ENCODE peak calls at places on chromosomes 3 and 15, in eight cellular contexts. P is foreskin fibroblast; V is lower leg skin; S is BE2C; A is AG04450; R is Peyer's patch; C is CD8-positive, alpha-beta T cell; N is WTC11. Z is an unnamed sample.
A peak's percentile ranks its signal among the peaks of the same experiment; 100 is the strongest.

GRCh38 chr15:78620021-78620838 is 566 bp downstream of the CHRNA3 start:
- DNase-seq in P (peak; percentile 17), V (no peak), S (peak; percentile 65), A (no peak), R (no peak), C (no peak), N (peak; percentile 69), Z (no peak)

GRCh38 chr3:127889461-127889863 is 25.6 kb upstream of the KBTBD12 start:
- DNase-seq in P (peak; percentile 82), V (peak; percentile 48), S (no peak), A (no peak), R (no peak), C (no peak), N (no peak), Z (peak; percentile 55)

GRCh38 chr15:66995257-66995656 is 70.1 kb upstream of the SMAD3 start:
- DNase-seq in P (peak; percentile 76), V (no peak), S (no peak), A (no peak), R (no peak), C (peak; percentile 5), N (no peak), Z (peak; percentile 30)

GRCh38 chr15:42846647-42847046 is 73.9 kb downstream of the TTBK2 start:
- DNase-seq in P (no peak), V (no peak), S (no peak), A (no peak), R (no peak), C (no peak), N (no peak), Z (no peak)

GRCh38 chr3:50334339-50335075 is 6.1 kb downstream of the RASSF1 start:
- DNase-seq in P (no peak), V (no peak), S (no peak), A (no peak), R (no peak), C (no peak), N (no peak), Z (no peak)

GRCh38 chr3:126406389-126407296 is 11.9 kb downstream of the CFAP100 start:
- DNase-seq in P (no peak), V (no peak), S (no peak), A (no peak), R (no peak), C (peak; percentile 9), N (no peak), Z (no peak)

GRCh38 chr3:46406440-46406785 is 453 bp downstream of the CCR5AS start:
- DNase-seq in P (no peak), V (no peak), S (no peak), A (no peak), R (no peak), C (no peak), N (no peak), Z (no peak)

GRCh38 chr15:33612721-33613304 is 302.0 kb downstream of the RYR3 start:
- DNase-seq in P (no peak), V (no peak), S (no peak), A (no peak), R (no peak), C (no peak), N (no peak), Z (peak; percentile 41)

GRCh38 chr15:70268698-70269251 is 171.1 kb upstream of the TLE3 start:
- DNase-seq in P (no peak), V (no peak), S (no peak), A (no peak), R (no peak), C (no peak), N (no peak), Z (no peak)

GRCh38 chr3:44955917-44956316 is 20.1 kb downstream of the ZDHHC3 start:
- DNase-seq in P (no peak), V (no peak), S (no peak), A (no peak), R (no peak), C (no peak), N (no peak), Z (no peak)

GRCh38 chr15:33282226-33283020 is 28.3 kb upstream of the RYR3 start:
- DNase-seq in P (no peak), V (no peak), S (no peak), A (no peak), R (no peak), C (no peak), N (no peak), Z (no peak)

GRCh38 chr15:74829500-74829899 is 3.1 kb downstream of the CPLX3 start:
- DNase-seq in P (peak; percentile 58), V (no peak), S (no peak), A (no peak), R (no peak), C (no peak), N (no peak), Z (peak; percentile 5)

GRCh38 chr15:19987389-19988048 is 554.1 kb downstream of the GOLGA6L6 start:
- DNase-seq in P (no peak), V (no peak), S (peak; percentile 50), A (no peak), R (no peak), C (no peak), N (no peak), Z (no peak)

GRCh38 chr3:181455276-181455675 is 256.4 kb upstream of the SOX2 start:
- DNase-seq in P (no peak), V (no peak), S (no peak), A (no peak), R (no peak), C (no peak), N (no peak), Z (no peak)

GRCh38 chr15:54082836-54083492 is 104.7 kb downstream of the UNC13C start:
- DNase-seq in P (no peak), V (no peak), S (peak; percentile 24), A (no peak), R (no peak), C (no peak), N (peak; percentile 53), Z (no peak)

GRCh38 chr3:18426597-18426996 is 1.5 kb upstream of the SATB1 start:
- DNase-seq in P (no peak), V (no peak), S (no peak), A (no peak), R (no peak), C (no peak), N (no peak), Z (no peak)

GRCh38 chr3:18428036-18428435 is 2.9 kb upstream of the SATB1 start:
- DNase-seq in P (no peak), V (no peak), S (no peak), A (no peak), R (no peak), C (no peak), N (no peak), Z (no peak)

GRCh38 chr3:18424213-18424861 is 802 bp downstream of the SATB1 start:
- DNase-seq in P (no peak), V (no peak), S (no peak), A (no peak), R (no peak), C (peak; percentile 58), N (peak; percentile 27), Z (no peak)

GRCh38 chr3:18424862-18425640 is at the start of gene SATB1:
- DNase-seq in P (peak; percentile 84), V (peak; percentile 67), S (peak; percentile 69), A (no peak), R (peak; percentile 89), C (peak; percentile 81), N (peak; percentile 86), Z (peak; percentile 60)

DNA sequence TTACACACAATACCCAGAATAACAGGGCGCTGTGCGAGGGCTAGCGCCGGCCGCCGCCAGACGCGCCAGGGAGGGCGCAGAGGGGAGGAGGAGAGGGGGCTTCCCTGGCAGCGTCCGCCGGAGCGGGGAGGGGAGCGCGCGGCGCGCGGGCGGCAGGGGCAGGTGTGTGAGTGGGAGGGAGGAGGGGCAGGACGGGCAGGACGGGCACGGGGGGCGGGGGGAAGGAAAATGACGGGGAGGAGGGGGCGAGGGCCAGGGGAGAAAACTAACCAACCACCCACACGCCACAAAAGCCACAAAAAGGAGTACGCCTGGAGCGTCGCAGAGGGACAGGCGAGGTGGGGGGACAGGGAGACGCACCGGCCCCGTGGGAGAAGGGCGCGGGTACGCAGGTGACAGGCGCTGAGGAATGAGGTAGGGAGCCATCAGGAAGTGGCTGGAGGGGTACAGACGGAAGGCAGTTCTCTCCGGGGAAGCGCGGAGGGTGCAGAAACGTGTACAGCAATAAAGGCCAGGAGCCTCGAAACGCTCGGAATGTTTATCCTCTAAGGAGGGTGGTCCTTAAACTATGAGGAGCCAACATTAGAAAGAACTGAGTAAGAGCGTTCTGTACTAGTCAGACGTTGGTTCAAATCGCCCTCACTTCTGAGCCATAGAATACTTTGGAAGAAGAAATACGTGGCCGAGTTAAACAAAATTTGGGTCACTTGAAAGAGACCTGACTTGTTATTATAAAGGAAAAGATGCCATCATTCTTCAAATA is 683 bp upstream of the SATB1 start:
- DNase-seq in P (peak; percentile 24), V (peak; percentile 18), S (peak; percentile 48), A (no peak), R (peak; percentile 80), C (peak; percentile 80), N (peak; percentile 74), Z (no peak)
- TF ChIP-seq CTCF in P (no peak), V (no peak), S (no peak), A (no peak), R (no peak), C (no peak), N (no peak), Z (no peak)

GRCh38 chr3:94481499-94481898 is 418.6 kb downstream of the NSUN3 start:
- DNase-seq in P (no peak), V (no peak), S (no peak), A (no peak), R (no peak), C (no peak), N (no peak), Z (no peak)

GRCh38 chr3:94483403-94483802 is 420.5 kb downstream of the NSUN3 start:
- DNase-seq in P (no peak), V (no peak), S (no peak), A (no peak), R (no peak), C (no peak), N (no peak), Z (no peak)

GRCh38 chr3:94482686-94483085 is 419.8 kb downstream of the NSUN3 start:
- DNase-seq in P (no peak), V (no peak), S (no peak), A (no peak), R (no peak), C (no peak), N (no peak), Z (no peak)
- TF ChIP-seq CTCF in P (no peak), V (no peak), S (no peak), A (no peak), R (no peak), C (no peak), N (no peak), Z (no peak)

DNA sequence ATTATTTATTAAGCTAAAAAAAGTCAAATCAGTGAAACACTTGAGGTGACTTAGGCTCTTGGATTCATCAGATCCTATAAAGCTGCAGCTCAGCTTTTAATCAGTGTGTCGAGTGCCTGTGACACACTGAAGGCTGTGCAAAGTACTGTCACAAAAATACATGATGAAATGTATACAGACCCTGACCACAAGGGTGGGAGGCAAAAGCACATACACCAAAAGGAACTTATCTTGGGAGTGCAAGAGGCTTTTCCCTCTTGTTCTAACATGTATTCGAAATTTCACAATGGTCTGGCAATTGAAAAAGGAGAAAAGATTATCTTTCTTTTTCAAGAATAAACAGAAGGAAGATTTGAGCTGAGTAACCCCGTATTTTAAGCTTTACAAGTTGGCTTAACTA is 35.9 kb downstream of the VGLL4 start:
- DNase-seq in P (no peak), V (no peak), S (no peak), A (no peak), R (no peak), C (no peak), N (no peak), Z (no peak)
- TF ChIP-seq CTCF in P (no peak), V (no peak), S (no peak), A (no peak), R (no peak), C (no peak), N (no peak), Z (no peak)

GRCh38 chr3:24683511-24684384 is 189.1 kb upstream of the THRB start:
- DNase-seq in P (peak; percentile 86), V (no peak), S (no peak), A (peak; percentile 41), R (no peak), C (no peak), N (no peak), Z (peak; percentile 86)
- TF ChIP-seq CTCF in P (peak; percentile 48), V (no peak), S (peak; percentile 43), A (peak; percentile 71), R (peak; percentile 57), C (no peak), N (no peak), Z (peak; percentile 76)

Z was measured in AG10803.